ENCODE peak calls at places on chromosomes 13 and 19, in eight cellular contexts. N, Q, A, K, S, X, T and U are unnamed samples.

GRCh38 chr19:13401388-13401787 is 104.9 kb downstream of the CACNA1A start:
- DNase-seq in Q (no peak), S (peak; percentile 70), N (no peak), A (no peak), X (no peak), T (no peak), K (no peak), U (no peak)

GRCh38 chr19:8208119-8208709 is 956 bp upstream of the CERS4 start:
- DNase-seq in Q (peak; percentile 60), N (no peak), S (peak; percentile 6), A (no peak), X (peak; percentile 27), K (peak; percentile 28), T (no peak), U (no peak)

GRCh38 chr19:39406656-39407393 is at the start of gene ZFP36:
- DNase-seq in X (peak; percentile 93), Q (peak; percentile 95), T (peak; percentile 77), S (peak; percentile 90), K (peak; percentile 89), N (peak; percentile 72), A (peak; percentile 87), U (peak; percentile 97)

GRCh38 chr13:110103479-110103878 is 203.5 kb downstream of the COL4A1 start:
- DNase-seq in S (peak; percentile 27), T (no peak), K (no peak), N (no peak), A (no peak), X (no peak), Q (no peak), U (no peak)

GRCh38 chr13:31214379-31214778 is 14.6 kb downstream of the B3GLCT start:
- DNase-seq in N (no peak), X (no peak), Q (no peak), T (no peak), K (no peak), S (no peak), A (no peak), U (no peak)

GRCh38 chr19:11169896-11170678 is 14.5 kb upstream of the SPC24 start:
- DNase-seq in T (no peak), Q (no peak), S (peak; percentile 84), X (no peak), K (no peak), A (no peak), N (no peak), U (no peak)

GRCh38 chr19:1317274-1317673 is 31.6 kb downstream of the EFNA2 start:
- DNase-seq in Q (no peak), S (no peak), T (no peak), N (no peak), K (no peak), A (no peak), X (no peak), U (no peak)

GRCh38 chr19:29672933-29673336 is 7.7 kb downstream of the PLEKHF1 start:
- DNase-seq in Q (peak; percentile 41), T (no peak), X (no peak), A (peak; percentile 95), S (no peak), K (no peak), N (no peak), U (no peak)

GRCh38 chr13:95226051-95226450 is 75.2 kb downstream of the ABCC4 start:
- DNase-seq in S (no peak), T (no peak), X (no peak), N (no peak), Q (no peak), K (no peak), A (no peak), U (no peak)

GRCh38 chr13:30906411-30906990 is 430 bp downstream of the MEDAG start:
- DNase-seq in A (no peak), S (peak; percentile 33), X (peak; percentile 29), T (no peak), N (no peak), K (no peak), Q (no peak), U (no peak)

GRCh38 chr19:2034729-2035589 is 16.1 kb downstream of the MKNK2 start:
- DNase-seq in N (no peak), T (no peak), S (peak; percentile 67), X (peak; percentile 49), K (peak; percentile 71), Q (peak; percentile 89), A (peak; percentile 80), U (no peak)

GRCh38 chr19:39032164-39032918 is at the start of gene FBXO27:
- DNase-seq in X (peak; percentile 30), Q (no peak), S (peak; percentile 3), K (peak; percentile 72), T (no peak), N (peak; percentile 55), A (no peak), U (peak; percentile 67)

GRCh38 chr19:39843919-39844793 is 2.0 kb downstream of the FBL start:
- DNase-seq in A (no peak), K (peak; percentile 60), Q (no peak), X (no peak), S (peak; percentile 61), N (no peak), T (no peak), U (no peak)

GRCh38 chr13:98284677-98285076 is 107.6 kb upstream of the RNF113B start:
- DNase-seq in S (no peak), T (no peak), Q (no peak), X (no peak), K (no peak), A (no peak), N (peak; percentile 82), U (no peak)

GRCh38 chr13:47904239-47904638 is 96.8 kb downstream of the SUCLA2 start:
- DNase-seq in K (no peak), T (no peak), S (no peak), X (no peak), N (no peak), A (no peak), Q (no peak), U (no peak)

GRCh38 chr19:38666662-38667448 is 19.4 kb downstream of the ACTN4 start:
- DNase-seq in N (peak; percentile 84), T (no peak), A (peak; percentile 42), X (no peak), S (peak; percentile 75), Q (no peak), K (peak; percentile 58), U (no peak)

GRCh38 chr13:99969368-99969933 is 2.1 kb downstream of the ZIC5 start:
- DNase-seq in X (no peak), K (peak; percentile 58), T (no peak), S (no peak), A (no peak), Q (no peak), N (peak; percentile 33), U (no peak)
- H3K4me3 ChIP-seq in X (peak overlapping the region; percentile 38), K (peak overlapping the region; percentile 96), T (peak overlapping the region; percentile 62), S (peak overlapping the region; percentile 41), A (peak overlapping the region; percentile 19), Q (peak overlapping the region; percentile 34), N (peak overlapping the region; percentile 93), U (peak overlapping the region; percentile 48)

DNA sequence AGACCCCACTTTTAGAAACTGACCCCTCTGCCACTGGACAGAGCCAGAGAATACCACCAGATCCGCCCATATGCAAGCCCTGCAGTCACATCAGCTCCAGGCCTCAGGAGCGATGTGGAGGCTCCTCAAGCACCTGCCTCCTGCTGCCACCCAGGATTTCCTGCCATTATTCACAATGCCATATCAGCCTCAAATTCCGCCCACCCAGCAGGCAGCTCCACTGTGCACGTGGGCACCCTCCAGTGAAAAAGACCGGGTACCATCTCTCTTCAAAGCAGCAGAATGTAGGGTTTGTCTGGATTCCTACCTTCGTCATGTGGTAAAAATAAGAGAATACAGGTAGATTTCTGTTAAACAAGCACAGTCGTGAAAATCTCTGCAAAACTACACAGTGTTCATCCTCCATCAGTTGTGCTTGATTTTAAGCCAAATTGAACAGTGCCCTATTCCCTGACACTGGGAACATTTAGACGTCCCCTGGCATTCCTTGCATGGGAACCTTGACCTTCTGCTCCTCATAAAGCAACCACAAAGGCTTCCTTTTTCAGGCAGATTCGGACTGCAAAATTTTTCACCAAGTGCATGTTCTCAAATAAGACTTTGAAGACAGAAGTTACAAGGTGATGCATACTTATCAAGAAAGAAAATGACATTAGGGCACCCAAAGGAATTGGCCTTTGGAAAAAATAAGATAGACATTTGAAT is 56.4 kb downstream of the FAM124A start:
- DNase-seq in N (no peak), A (no peak), X (no peak), K (no peak), T (no peak), Q (no peak), S (no peak), U (no peak)
- H3K27me3 ChIP-seq in N (no peaks in the 10 kb centered on the region), A (no peaks in the 10 kb centered on the region), X (no peaks in the 10 kb centered on the region), K (no peaks in the 10 kb centered on the region), T (no peaks in the 10 kb centered on the region), Q (no peaks in the 10 kb centered on the region), S (no peaks in the 10 kb centered on the region), U (no peaks in the 10 kb centered on the region)

GRCh38 chr13:75801388-75801787 is 165.3 kb downstream of the LMO7 start:
- DNase-seq in X (no peak), S (no peak), K (no peak), Q (no peak), N (no peak), A (no peak), T (no peak), U (no peak)

GRCh38 chr13:75800545-75800944 is 164.4 kb downstream of the LMO7 start:
- DNase-seq in X (no peak), N (no peak), A (no peak), Q (no peak), K (no peak), T (no peak), S (no peak), U (no peak)

GRCh38 chr13:75803982-75804381 is 167.9 kb downstream of the LMO7 start:
- DNase-seq in N (no peak), A (no peak), T (no peak), Q (no peak), S (peak; percentile 9), X (no peak), K (no peak), U (no peak)

GRCh38 chr13:75803175-75803611 is 167.1 kb downstream of the LMO7 start:
- DNase-seq in N (no peak), K (no peak), X (no peak), S (no peak), T (no peak), Q (peak; percentile 57), A (peak; percentile 23), U (no peak)

GRCh38 chr13:75802161-75802560 is 166.0 kb downstream of the LMO7 start:
- DNase-seq in A (no peak), K (no peak), N (no peak), T (no peak), S (no peak), X (no peak), Q (no peak), U (no peak)
- H3K36me3 ChIP-seq in A (peaks cover 10% of the 10 kb centered on the region), K (no peaks in the 10 kb centered on the region), N (no peaks in the 10 kb centered on the region), T (no peaks in the 10 kb centered on the region), S (no peaks in the 10 kb centered on the region), X (no peaks in the 10 kb centered on the region), Q (peaks cover 43% of the 10 kb centered on the region), U (no peaks in the 10 kb centered on the region)

DNA sequence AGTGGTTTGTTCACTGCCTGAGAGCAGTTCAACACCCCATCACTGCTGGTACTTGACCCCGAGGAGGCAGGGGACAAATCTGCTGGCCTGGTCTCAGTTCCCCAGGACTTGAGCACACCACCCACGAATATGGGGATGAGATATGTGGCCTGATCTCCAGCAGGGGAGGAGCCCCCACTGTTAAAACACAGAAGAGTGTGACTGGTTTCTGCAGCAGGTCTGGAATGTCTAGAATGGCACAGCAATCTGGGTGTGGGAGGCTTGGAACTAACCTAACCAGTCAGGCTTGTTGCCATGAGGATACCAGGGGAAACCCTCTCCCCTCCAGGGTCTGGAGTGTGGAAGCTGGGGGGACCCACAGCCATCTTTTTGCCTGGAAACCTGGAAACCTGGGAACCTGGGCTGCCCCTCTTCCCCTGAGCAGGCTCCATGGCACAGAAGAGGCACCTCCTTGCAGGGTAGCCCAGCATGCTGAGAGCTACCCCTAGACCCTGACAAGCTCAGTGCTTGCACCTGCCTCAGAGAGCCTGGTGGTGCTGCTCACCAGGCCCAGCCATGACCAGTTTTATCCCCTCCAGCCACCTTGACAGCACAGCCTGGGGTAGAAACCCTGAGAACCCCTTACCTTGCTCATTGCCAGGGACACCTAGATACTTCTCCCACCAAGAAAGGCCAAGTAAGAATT is 273.8 kb downstream of the LIG4 start:
- DNase-seq in X (no peak), Q (no peak), N (no peak), S (no peak), A (no peak), T (no peak), K (no peak), U (no peak)
- H3K4me3 ChIP-seq in X (no peak overlapping the region), Q (no peak overlapping the region), N (no peak overlapping the region), S (no peak overlapping the region), A (no peak overlapping the region), T (no peak overlapping the region), K (no peak overlapping the region), U (no peak overlapping the region)